ENCODE peak calls at places on chromosomes 3 and 15, in seven cellular contexts. Y is AG04450, E is colonic mucosa, O is fibroblast of villous mesenchyme, U is GM06990, L is left ventricle myocardium inferior, M is fibroblast of the aortic adventitia. A is an unnamed sample.

GRCh38 chr15:31012455-31012854 is 21.0 kb upstream of the MTMR10 start:
- DNase-seq in E (no peak), O (no peak), Y (no peak), M (no peak), U (no peak), L (no peak), A (no peak)

GRCh38 chr3:123778991-123779622 is 105.0 kb downstream of the MYLK start:
- DNase-seq in O (no peak), L (no peak), Y (no peak), E (no peak), U (no peak), M (peak; percentile 74), A (no peak)

GRCh38 chr3:68876112-68876713 is 56.1 kb downstream of the TAFA4 start:
- DNase-seq in M (peak; percentile 82), Y (peak; percentile 39), L (no peak), O (peak; percentile 76), U (no peak), E (peak; percentile 27), A (no peak)

GRCh38 chr15:28274635-28275034 is 47.3 kb downstream of the HERC2 start:
- DNase-seq in U (no peak), E (no peak), O (no peak), Y (no peak), M (no peak), L (no peak), A (no peak)

GRCh38 chr3:46998121-46998851 is 18.8 kb downstream of the NBEAL2 start:
- DNase-seq in Y (no peak), L (peak; percentile 77), E (peak; percentile 78), U (peak; percentile 77), M (peak; percentile 21), O (peak; percentile 58), A (peak; percentile 91)

GRCh38 chr3:58308728-58309127 is 2.4 kb downstream of the HTD2 start:
- DNase-seq in U (no peak), E (no peak), M (peak; percentile 32), O (peak; percentile 34), L (no peak), Y (no peak), A (no peak)

GRCh38 chr3:125150525-125151436 is 61.8 kb downstream of the SLC12A8 start:
- DNase-seq in E (peak; percentile 69), O (no peak), M (peak; percentile 51), L (no peak), U (no peak), Y (no peak), A (peak; percentile 39)

GRCh38 chr3:180390313-180390712 is 211.7 kb upstream of the TTC14 start:
- DNase-seq in E (no peak), M (no peak), O (no peak), U (no peak), L (no peak), Y (no peak), A (no peak)

GRCh38 chr3:133408961-133409360 is 9.1 kb downstream of the BFSP2 start:
- DNase-seq in E (no peak), U (no peak), Y (no peak), M (peak; percentile 43), O (no peak), L (no peak), A (no peak)

GRCh38 chr3:193553606-193554005 is 1.1 kb downstream of the ATP13A4 start:
- DNase-seq in U (no peak), Y (no peak), E (no peak), M (no peak), O (no peak), L (no peak), A (no peak)

GRCh38 chr15:92451225-92451825 is 57.6 kb downstream of the ST8SIA2 start:
- DNase-seq in Y (peak; percentile 7), L (no peak), O (peak; percentile 4), M (no peak), U (no peak), E (no peak), A (no peak)

GRCh38 chr15:26935322-26935721 is 35.7 kb upstream of the GABRG3 start:
- DNase-seq in M (no peak), U (no peak), L (no peak), E (no peak), O (no peak), Y (no peak), A (no peak)

GRCh38 chr3:64340636-64341240 is 115.5 kb upstream of the PRICKLE2 start:
- DNase-seq in Y (peak; percentile 74), O (peak; percentile 90), L (no peak), M (peak; percentile 83), U (no peak), E (no peak), A (no peak)

GRCh38 chr15:99994849-99995248 is 261.6 kb upstream of the LYSMD4 start:
- DNase-seq in E (no peak), O (no peak), Y (no peak), L (no peak), M (no peak), U (no peak), A (no peak)

DNA sequence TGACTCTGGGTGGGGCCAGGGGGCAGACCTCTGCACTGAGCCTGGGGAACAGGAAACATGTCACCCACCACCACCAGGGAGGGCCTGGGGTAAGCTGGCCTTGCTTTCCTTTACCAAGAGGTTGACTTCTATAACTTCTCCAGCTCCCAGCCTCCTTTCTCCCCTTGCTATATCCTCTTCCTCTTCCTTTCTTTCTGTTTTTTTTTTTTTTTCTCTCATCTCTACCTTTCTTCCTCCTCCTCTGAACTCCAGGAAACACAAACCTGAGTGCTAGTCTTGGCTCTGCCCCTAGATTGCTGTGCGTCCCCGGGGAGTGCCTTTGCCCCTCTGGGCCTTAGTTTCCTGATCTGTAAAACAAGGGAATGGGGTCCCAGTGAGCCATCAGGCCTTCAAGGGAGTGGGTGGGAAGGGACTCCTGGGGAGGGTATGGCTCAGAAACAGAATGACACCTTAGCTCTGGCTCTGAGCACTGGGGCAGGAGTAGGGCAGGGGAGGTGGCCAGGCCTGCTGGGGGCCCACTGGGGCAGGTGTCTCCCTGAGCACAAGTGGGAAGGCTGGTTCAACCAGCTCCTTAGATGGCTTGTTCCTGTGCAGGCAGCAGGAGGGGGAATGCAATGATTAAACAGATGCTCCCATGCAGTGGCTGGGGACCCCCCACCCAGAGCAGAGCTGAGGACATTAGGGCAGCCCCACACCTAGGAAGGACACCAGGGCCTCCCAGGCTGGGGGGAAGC is 4.3 kb downstream of the SNX33 start:
- DNase-seq in L (no peak), U (no peak), Y (no peak), O (no peak), E (no peak), M (no peak), A (peak; percentile 43)
- H3K4me3 ChIP-seq in L (peak overlapping the region; percentile 95), U (no peak overlapping the region), Y (peak overlapping the region; percentile 90), O (peak overlapping the region; percentile 57), E (peak overlapping the region; percentile 67), M (peak overlapping the region; percentile 86), A (peak overlapping the region; percentile 6)

DNA sequence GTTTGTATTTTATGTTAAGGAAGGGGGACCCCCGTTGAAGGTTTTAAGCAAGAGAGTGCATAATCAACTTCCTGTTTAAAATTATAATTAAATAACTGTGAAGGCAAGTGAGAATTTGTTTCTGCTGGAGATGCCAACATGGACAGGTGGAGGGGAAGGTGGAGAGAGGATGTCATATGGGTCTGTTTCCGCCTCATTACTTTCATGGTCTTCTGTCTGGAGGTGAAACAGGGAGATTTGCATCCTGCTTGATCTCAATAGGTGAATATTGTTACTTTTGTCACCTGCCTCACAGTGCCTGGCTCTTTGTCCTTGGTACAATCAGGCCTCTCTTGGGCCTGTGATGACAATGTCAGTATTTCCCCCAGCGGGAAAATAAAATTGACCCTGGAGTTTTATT is 300.6 kb upstream of the LMCD1 start:
- DNase-seq in O (no peak), Y (no peak), U (no peak), M (no peak), E (no peak), L (no peak), A (no peak)
- TF ChIP-seq CTCF in O (no peak), Y (no peak), U (no peak), M (no peak), E (no peak), L (no peak), A (no peak)

GRCh38 chr3:105837947-105838346 is 30.9 kb downstream of the CBLB start:
- DNase-seq in M (no peak), Y (no peak), U (no peak), O (no peak), L (no peak), E (no peak), A (no peak)

GRCh38 chr3:105834768-105835167 is 34.0 kb downstream of the CBLB start:
- DNase-seq in E (no peak), M (no peak), L (no peak), U (no peak), Y (no peak), O (no peak), A (no peak)

GRCh38 chr3:105836533-105836932 is 32.3 kb downstream of the CBLB start:
- DNase-seq in E (no peak), Y (peak; percentile 74), M (peak; percentile 37), L (no peak), U (peak; percentile 43), O (peak; percentile 84), A (no peak)

GRCh38 chr3:105835606-105836005 is 33.2 kb downstream of the CBLB start:
- DNase-seq in Y (no peak), E (no peak), O (peak; percentile 43), L (no peak), U (no peak), M (no peak), A (no peak)

DNA sequence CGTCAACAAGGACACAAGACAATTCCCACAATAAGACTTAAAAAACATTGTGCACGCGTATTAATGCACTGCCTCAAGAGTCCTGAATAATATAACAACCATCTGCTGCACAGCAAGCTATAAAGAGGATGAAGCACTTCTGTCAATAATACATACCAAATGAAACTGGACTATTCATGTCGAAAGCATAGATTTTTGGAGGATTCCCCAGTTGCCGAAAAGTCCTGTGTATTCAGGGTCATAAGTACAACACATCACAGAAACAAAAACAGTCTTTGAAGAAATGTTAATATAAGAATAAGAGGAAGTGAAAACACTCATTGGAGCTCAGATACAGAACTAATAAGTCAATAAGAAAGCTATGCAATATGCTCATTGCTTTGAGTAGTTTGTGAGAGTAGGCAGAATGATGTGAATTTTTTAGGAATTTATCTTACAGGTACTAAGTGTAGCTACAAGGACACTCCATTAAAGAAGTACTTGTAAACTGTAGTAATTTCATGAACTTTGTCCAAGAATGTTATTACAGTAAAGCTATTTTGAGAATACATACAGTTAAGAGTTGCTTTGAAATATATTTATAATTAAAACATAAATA is 31.6 kb downstream of the CBLB start:
- DNase-seq in O (no peak), U (peak; percentile 82), M (no peak), Y (no peak), E (no peak), L (no peak), A (no peak)
- H3K4me3 ChIP-seq in O (no peak overlapping the region), U (peak overlapping the region; percentile 25), M (no peak overlapping the region), Y (no peak overlapping the region), E (no peak overlapping the region), L (peak overlapping the region; percentile 29), A (no peak overlapping the region)

DNA sequence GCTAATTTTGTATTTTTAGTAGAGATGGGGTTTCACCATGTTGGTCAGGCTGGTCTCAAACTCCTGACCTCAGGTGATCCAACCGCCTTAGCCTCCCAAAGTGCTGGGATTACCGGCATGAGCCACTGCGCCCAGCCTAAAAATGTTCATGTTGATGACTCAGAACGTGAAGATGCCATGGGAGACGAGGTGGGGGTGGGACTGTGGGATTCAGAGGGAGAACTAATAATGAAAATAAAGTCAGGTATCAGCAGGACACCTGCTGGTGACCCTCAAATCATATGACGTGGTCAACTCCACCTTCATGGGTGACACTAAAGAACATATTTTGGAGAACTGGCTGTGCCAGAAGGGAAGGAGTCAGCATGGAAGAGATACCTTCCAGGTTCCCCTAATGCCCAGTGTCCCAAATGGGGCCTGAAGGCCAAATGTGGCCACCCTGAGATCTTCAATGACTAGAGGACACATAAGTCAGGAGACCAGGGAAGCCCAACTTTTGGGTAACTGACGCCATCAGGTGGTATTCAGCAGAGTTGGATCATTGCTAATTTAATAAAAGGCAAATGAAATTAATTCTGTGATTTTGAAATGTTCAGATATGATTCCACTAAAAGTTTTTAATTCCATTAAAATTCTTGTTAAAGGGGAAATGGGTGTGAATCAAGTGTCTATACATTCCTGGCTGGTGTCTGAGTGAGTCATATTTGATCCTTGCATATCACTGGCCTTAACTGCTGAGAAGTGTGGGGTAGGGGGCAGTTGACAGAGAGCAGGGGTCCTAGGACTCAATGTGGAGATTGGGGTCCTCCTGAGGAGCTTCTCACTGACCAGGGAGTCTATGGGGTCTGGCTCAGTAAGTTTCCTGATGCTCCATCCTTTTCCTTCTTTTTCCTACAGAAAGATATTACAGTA is 88.6 kb upstream of the GSK3B start:
- DNase-seq in Y (no peak), L (no peak), M (peak; percentile 76), O (peak; percentile 67), E (no peak), U (no peak), A (no peak)
- TF ChIP-seq CTCF in Y (peak; percentile 49), L (peak; percentile 59), M (peak; percentile 44), O (peak; percentile 55), E (peak; percentile 26), U (peak; percentile 23), A (peak; percentile 49)

A was measured in Peyer's patch.